ENCODE peak calls at places on chromosomes 16 and 17, in five cellular contexts. P is CD8-positive, alpha-beta T cell; N is aorta; R is upper lobe of left lung; Z is lower lobe of right lung. H is an unnamed sample.

GRCh38 chr16:9846362-9847099 is 335.7 kb downstream of the GRIN2A start:
- ATAC-seq in N (no peak), P (no peak), Z (no peak), R (no peak), H (no peak)

GRCh38 chr17:76528156-76528527 is 9.4 kb downstream of the CYGB start:
- ATAC-seq in R (no peak), P (peak; percentile 51), N (no peak), Z (no peak), H (no peak)

GRCh38 chr17:17693955-17694228 is 12.6 kb downstream of the RAI1 start:
- ATAC-seq in P (peak; percentile 1), R (no peak), Z (no peak), N (no peak), H (no peak)

GRCh38 chr16:72066747-72067146 is 3.7 kb downstream of the HPR start:
- ATAC-seq in P (peak; percentile 46), N (no peak), Z (no peak), R (no peak), H (no peak)

GRCh38 chr16:54027126-54027922 is 259.3 kb downstream of the IRX3 start:
- ATAC-seq in R (no peak), N (no peak), Z (no peak), P (no peak), H (no peak)

GRCh38 chr17:69809331-69809730 is 265.7 kb upstream of the KCNJ16 start:
- ATAC-seq in P (no peak), Z (no peak), R (no peak), N (no peak), H (no peak)

GRCh38 chr17:71338396-71338795 is 782.4 kb upstream of the SOX9 start:
- ATAC-seq in P (no peak), N (no peak), R (no peak), Z (no peak), H (no peak)

GRCh38 chr17:28112199-28112995 is 69.9 kb downstream of the NLK start:
- ATAC-seq in N (no peak), Z (no peak), P (no peak), R (no peak), H (no peak)

GRCh38 chr16:6656760-6657159 is 675.9 kb upstream of the RBFOX1 start:
- ATAC-seq in N (no peak), R (no peak), P (no peak), Z (no peak), H (no peak)

GRCh38 chr16:19153876-19154275 is 14.2 kb upstream of the SYT17 start:
- ATAC-seq in P (no peak), Z (no peak), N (no peak), R (no peak), H (no peak)

GRCh38 chr16:54526087-54526486 is 239.5 kb upstream of the IRX3 start:
- ATAC-seq in R (no peak), Z (no peak), P (no peak), N (no peak), H (no peak)

GRCh38 chr17:44794699-44795413 is 35.2 kb downstream of the GJC1 start:
- ATAC-seq in P (no peak), R (peak; percentile 25), Z (peak; percentile 76), N (peak; percentile 28), H (peak; percentile 32)

GRCh38 chr17:29162909-29163341 is 17.3 kb downstream of the MYO18A start:
- ATAC-seq in Z (peak; percentile 2), P (no peak), R (no peak), N (peak; percentile 28), H (no peak)

GRCh38 chr17:6069611-6070279 is 434 bp upstream of the WSCD1 start:
- ATAC-seq in Z (peak; percentile 16), R (no peak), P (no peak), N (no peak), H (peak; percentile 25)

GRCh38 chr17:74552037-74552436 is 6.1 kb upstream of the CD300C start:
- ATAC-seq in R (no peak), P (no peak), N (no peak), Z (no peak), H (no peak)

DNA sequence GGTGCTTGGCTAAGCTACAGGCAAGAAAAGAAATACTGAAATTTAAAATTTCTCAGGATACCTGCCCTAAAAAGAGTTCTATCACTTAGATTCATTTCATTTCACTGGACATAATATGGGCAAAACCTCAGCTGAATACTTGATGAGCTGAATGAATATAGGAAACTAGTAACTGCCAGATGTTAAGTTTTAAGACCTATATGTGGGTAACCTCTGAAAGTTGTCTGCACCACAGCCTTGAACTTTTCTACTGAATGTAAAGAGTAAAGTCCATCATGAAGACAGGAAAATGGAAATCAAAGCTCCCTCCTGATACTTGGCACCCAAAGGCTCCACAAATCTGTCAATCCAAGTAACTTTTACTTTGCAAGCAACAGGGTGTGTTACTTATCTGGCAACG is 50.8 kb downstream of the HIC1 start:
- ATAC-seq in N (no peak), Z (no peak), R (no peak), P (no peak), H (no peak)
- H3K4me1 ChIP-seq in N (peaks cover 6% of the 10 kb centered on the region), Z (peaks cover 34% of the 10 kb centered on the region), R (peaks cover 22% of the 10 kb centered on the region), P (peaks cover 20% of the 10 kb centered on the region), H (no peaks in the 10 kb centered on the region)

GRCh38 chr17:79747508-79748295 is 17.0 kb downstream of the ENPP7 start:
- ATAC-seq in Z (peak; percentile 35), P (no peak), R (no peak), N (no peak), H (no peak)
- H3K4me3 ChIP-seq in Z (no peak overlapping the region), P (peak overlapping the region; percentile 23), R (no peak overlapping the region), N (no peak overlapping the region), H (no peak overlapping the region)

DNA sequence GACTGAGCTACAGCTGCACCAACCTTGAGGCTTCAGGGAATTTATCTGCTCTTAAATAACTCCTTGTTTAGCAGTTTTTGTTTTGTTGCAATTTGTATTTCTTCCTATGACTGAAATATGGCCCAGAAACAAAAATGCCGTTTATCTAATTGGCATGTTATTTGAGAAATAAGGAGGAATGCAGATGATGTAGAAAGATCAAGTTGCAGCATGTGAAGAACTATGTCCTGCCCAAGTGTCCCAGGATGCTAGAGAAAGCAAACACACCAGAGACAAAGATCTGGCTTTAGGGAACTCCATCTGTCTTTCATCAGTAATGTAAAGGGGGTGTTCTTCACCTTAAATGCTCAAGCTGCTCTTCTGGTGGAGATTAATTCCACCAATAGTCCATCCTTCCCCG is 29.7 kb downstream of the USP31 start:
- ATAC-seq in P (no peak), R (no peak), Z (no peak), N (no peak), H (no peak)
- H3K4me1 ChIP-seq in P (no peaks in the 10 kb centered on the region), R (no peaks in the 10 kb centered on the region), Z (peaks cover 11% of the 10 kb centered on the region), N (peaks cover 11% of the 10 kb centered on the region), H (peaks cover 31% of the 10 kb centered on the region)

GRCh38 chr17:16354585-16354984 is 1.3 kb upstream of the CENPV start:
- ATAC-seq in R (no peak), N (no peak), P (no peak), Z (no peak), H (no peak)
- H3K4me3 ChIP-seq in R (no peak overlapping the region), N (no peak overlapping the region), P (no peak overlapping the region), Z (no peak overlapping the region), H (no peak overlapping the region)

GRCh38 chr17:9187828-9188227 is 166.5 kb downstream of the NTN1 start:
- ATAC-seq in Z (no peak), R (no peak), P (no peak), N (no peak), H (no peak)
- H3K4me1 ChIP-seq in Z (no peaks in the 10 kb centered on the region), R (no peaks in the 10 kb centered on the region), P (no peaks in the 10 kb centered on the region), N (no peaks in the 10 kb centered on the region), H (peaks cover 5% of the 10 kb centered on the region)